ENCODE peak calls at places on chromosomes 3 and 15, in eight cellular contexts. W, U, K, P, J, E, V and D are unnamed samples.

GRCh38 chr3:14254812-14255702 is 76.4 kb downstream of the LSM3 start:
- DNase-seq in E (no peak), U (no peak), P (no peak), K (no peak), J (no peak), W (no peak), V (no peak), D (no peak)

GRCh38 chr3:151864423-151865101 is 8.9 kb upstream of the SUCNR1 start:
- DNase-seq in K (no peak), J (no peak), V (peak; percentile 45), W (peak; percentile 85), E (no peak), U (no peak), P (no peak), D (no peak)

GRCh38 chr15:72994778-72995177 is 57.5 kb upstream of the NEO1 start:
- DNase-seq in P (no peak), J (no peak), V (no peak), U (no peak), K (no peak), E (no peak), W (no peak), D (peak; percentile 63)

GRCh38 chr3:48039487-48040190 is 23.4 kb upstream of the MAP4 start:
- DNase-seq in E (no peak), P (no peak), U (no peak), V (peak; percentile 48), J (no peak), K (no peak), W (peak; percentile 84), D (no peak)

GRCh38 chr3:138042043-138042442 is 32.1 kb downstream of the CLDN18 start:
- DNase-seq in P (no peak), U (no peak), J (no peak), E (no peak), K (no peak), W (peak; percentile 89), V (no peak), D (no peak)

GRCh38 chr15:56217341-56217740 is 26.3 kb downstream of the RFX7 start:
- DNase-seq in W (no peak), K (no peak), V (no peak), J (no peak), P (no peak), U (no peak), E (no peak), D (no peak)

GRCh38 chr3:183264249-183264648 is 11.2 kb downstream of the B3GNT5 start:
- DNase-seq in K (no peak), E (no peak), P (no peak), W (no peak), U (no peak), V (no peak), J (no peak), D (no peak)

GRCh38 chr3:48090166-48090939 is 74.1 kb upstream of the MAP4 start:
- DNase-seq in U (no peak), E (no peak), J (no peak), W (no peak), V (no peak), K (no peak), P (no peak), D (no peak)

GRCh38 chr15:100918690-100919480 is at the start of gene LRRK1:
- DNase-seq in P (no peak), U (peak; percentile 52), V (peak; percentile 64), W (peak; percentile 40), K (peak; percentile 91), J (peak; percentile 43), E (peak; percentile 47), D (peak; percentile 69)

GRCh38 chr15:99421172-99421656 is 144.6 kb upstream of the MEF2A start:
- DNase-seq in K (peak; percentile 68), P (peak; percentile 29), U (no peak), V (no peak), W (peak; percentile 39), E (no peak), J (no peak), D (no peak)

GRCh38 chr15:71295242-71296031 is 180.2 kb downstream of the THSD4 start:
- DNase-seq in V (peak; percentile 99), U (no peak), K (no peak), W (peak; percentile 100), J (peak; percentile 33), P (no peak), E (peak; percentile 15), D (no peak)

GRCh38 chr3:21803604-21804003 is 52.6 kb upstream of the ZNF385D start:
- DNase-seq in K (no peak), U (no peak), W (no peak), V (no peak), E (no peak), P (no peak), J (no peak), D (no peak)

GRCh38 chr3:175526609-175527280 is 667.6 kb downstream of the NAALADL2 start:
- DNase-seq in J (no peak), E (no peak), U (no peak), W (peak; percentile 2), V (no peak), P (no peak), K (no peak), D (no peak)
- H3K4me3 ChIP-seq in J (peak overlapping the region; percentile 10), E (peak overlapping the region; percentile 39), U (no peak overlapping the region), W (peak overlapping the region; percentile 57), V (peak overlapping the region; percentile 36), P (peak overlapping the region; percentile 11), K (peak overlapping the region; percentile 28), D (peak overlapping the region; percentile 30)

GRCh38 chr15:49900036-49900435 is 219.0 kb downstream of the ATP8B4 start:
- DNase-seq in W (peak; percentile 52), E (no peak), U (no peak), P (no peak), K (no peak), V (no peak), J (no peak), D (no peak)
- TF ChIP-seq POLR2A in W (no peak), E (no peak), U (no peak), P (no peak), K (no peak), V (no peak), J (no peak), D (no peak)

DNA sequence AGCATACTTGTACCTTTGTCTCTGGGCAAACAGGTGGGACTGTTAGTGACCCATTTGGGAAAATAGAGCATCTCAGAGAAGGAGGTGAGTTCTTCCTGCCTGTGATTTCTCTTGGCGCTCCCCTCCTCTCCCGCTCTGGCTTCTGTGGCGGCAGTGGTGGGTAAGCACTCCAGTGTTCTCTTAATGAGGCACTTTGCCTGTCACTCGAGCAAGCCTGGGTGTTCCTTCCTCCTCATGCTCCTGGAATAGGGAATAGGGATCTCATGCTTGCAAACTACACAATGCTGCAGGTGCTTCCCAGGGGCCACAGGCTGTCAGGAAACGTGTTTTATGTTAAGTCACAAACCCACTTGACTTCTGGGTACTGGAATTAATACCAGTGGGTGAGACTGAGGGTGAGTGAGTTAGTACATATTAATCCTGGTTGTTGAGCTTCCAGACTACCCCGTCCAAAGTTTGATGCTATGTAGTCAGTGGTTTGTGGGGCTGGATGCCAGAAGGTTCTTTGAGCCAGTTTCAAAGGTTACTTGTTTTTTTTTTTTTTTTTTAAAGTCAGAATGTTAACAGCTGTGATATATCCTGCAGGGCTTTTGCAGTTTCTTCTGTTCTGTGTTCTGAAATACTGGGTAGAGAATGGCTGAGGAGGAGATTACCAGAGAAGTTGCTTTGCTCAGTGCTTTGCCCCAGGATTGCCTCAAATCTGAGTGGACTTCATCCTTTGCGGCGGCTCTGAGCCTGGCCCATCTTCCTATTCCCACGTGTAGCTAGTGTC is 30.5 kb downstream of the EDEM1 start:
- DNase-seq in J (peak; percentile 35), K (no peak), E (no peak), W (peak; percentile 51), V (no peak), U (no peak), P (no peak), D (peak; percentile 37)
- H3K4me1 ChIP-seq in J (peaks cover 5% of the 10 kb centered on the region), K (no peaks in the 10 kb centered on the region), E (no peaks in the 10 kb centered on the region), W (peaks cover 3% of the 10 kb centered on the region), V (no peaks in the 10 kb centered on the region), U (no peaks in the 10 kb centered on the region), P (no peaks in the 10 kb centered on the region), D (peaks cover 2% of the 10 kb centered on the region)

GRCh38 chr3:177106184-177106583 is 91.1 kb downstream of the TBL1XR1 start:
- DNase-seq in V (no peak), K (no peak), U (no peak), P (no peak), J (no peak), E (no peak), W (no peak), D (no peak)
- H3K4me3 ChIP-seq in V (no peak overlapping the region), K (no peak overlapping the region), U (no peak overlapping the region), P (no peak overlapping the region), J (no peak overlapping the region), E (no peak overlapping the region), W (no peak overlapping the region), D (no peak overlapping the region)

DNA sequence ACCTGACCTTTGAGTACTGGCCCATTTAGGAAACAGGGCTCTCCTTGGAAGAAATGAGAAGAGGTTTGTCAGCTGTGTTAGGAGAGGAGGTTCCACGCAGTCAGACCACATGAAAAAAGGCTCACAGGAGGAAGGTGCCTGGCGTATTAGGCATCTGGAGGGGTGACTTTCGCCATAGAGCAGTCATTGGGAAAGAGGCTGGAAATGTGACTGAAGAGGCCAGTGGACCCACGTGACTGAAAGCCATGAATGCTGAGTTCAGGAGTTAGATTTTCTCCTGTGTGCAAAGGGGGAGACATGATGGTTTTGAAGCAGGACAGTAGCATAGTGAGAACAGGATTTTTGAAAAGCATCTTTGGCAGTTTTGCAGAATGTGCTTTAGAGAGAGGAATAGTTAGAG is 29.7 kb upstream of the RNF7 start:
- DNase-seq in W (peak; percentile 6), K (no peak), E (no peak), V (no peak), P (no peak), U (no peak), J (no peak), D (no peak)
- TF ChIP-seq POLR2A in W (no peak), K (no peak), E (no peak), V (no peak), P (no peak), U (no peak), J (no peak), D (no peak)

GRCh38 chr3:69097407-69098086 is 12.8 kb downstream of the ARL6IP5 start:
- DNase-seq in E (no peak), P (no peak), U (no peak), K (no peak), V (no peak), J (no peak), W (no peak), D (no peak)
- H3K4me1 ChIP-seq in E (peaks cover 75% of the 10 kb centered on the region), P (no peaks in the 10 kb centered on the region), U (peaks cover 48% of the 10 kb centered on the region), K (peaks cover 46% of the 10 kb centered on the region), V (no peaks in the 10 kb centered on the region), J (peaks cover 18% of the 10 kb centered on the region), W (peaks cover 7% of the 10 kb centered on the region), D (peaks cover 10% of the 10 kb centered on the region)

GRCh38 chr15:58331562-58331902 is 100.3 kb upstream of the LIPC start:
- DNase-seq in P (no peak), J (no peak), E (no peak), U (no peak), K (no peak), W (no peak), V (no peak), D (no peak)
- H3K4me3 ChIP-seq in P (no peak overlapping the region), J (no peak overlapping the region), E (no peak overlapping the region), U (no peak overlapping the region), K (no peak overlapping the region), W (no peak overlapping the region), V (peak overlapping the region; percentile 1), D (no peak overlapping the region)